ENCODE peak calls at places on chromosomes 13 and 19, in four cellular contexts. One of them, this sample, is unnamed.

GRCh38 chr19:17841371-17841809 is 6.4 kb downstream of the JAK3 start:
- DNase-seq in AG09309: no peak
- DNase-seq in AG04450: no peak
- DNase-seq in foreskin fibroblast: no peak
- DNase-seq in this sample: no peak

GRCh38 chr19:16330368-16330801 is 5.8 kb downstream of the KLF2 start:
- DNase-seq in foreskin fibroblast: peak; percentile 83
- DNase-seq in AG04450: no peak
- DNase-seq in AG09309: no peak
- DNase-seq in this sample: no peak

GRCh38 chr19:1449467-1450442 is at the start of gene APC2:
- DNase-seq in AG04450: no peak
- DNase-seq in foreskin fibroblast: no peak
- DNase-seq in AG09309: no peak
- DNase-seq in this sample: no peak

GRCh38 chr19:10269333-10270179 is 1.4 kb upstream of the ICAM1 start:
- DNase-seq in foreskin fibroblast: no peak
- DNase-seq in AG09309: no peak
- DNase-seq in AG04450: no peak
- DNase-seq in this sample: peak; percentile 28

GRCh38 chr13:42836930-42837329 is 55.5 kb downstream of the FAM216B start:
- DNase-seq in AG04450: no peak
- DNase-seq in foreskin fibroblast: peak; percentile 74
- DNase-seq in AG09309: no peak
- DNase-seq in this sample: no peak

GRCh38 chr13:50323440-50324070 is 308.3 kb downstream of the KCNRG start:
- DNase-seq in AG04450: peak; percentile 71
- DNase-seq in foreskin fibroblast: peak; percentile 86
- DNase-seq in AG09309: peak; percentile 84
- DNase-seq in this sample: peak; percentile 80

GRCh38 chr13:32647926-32648325 is 61.7 kb downstream of the PDS5B start:
- DNase-seq in AG04450: no peak
- DNase-seq in foreskin fibroblast: no peak
- DNase-seq in AG09309: no peak
- DNase-seq in this sample: no peak

GRCh38 chr13:68727165-68727564 is 1380.5 kb upstream of the ATXN8OS start:
- DNase-seq in foreskin fibroblast: no peak
- DNase-seq in AG04450: no peak
- DNase-seq in AG09309: no peak
- DNase-seq in this sample: peak; percentile 46

GRCh38 chr13:41764558-41764957 is 196.4 kb downstream of the VWA8 start:
- DNase-seq in foreskin fibroblast: no peak
- DNase-seq in AG09309: no peak
- DNase-seq in AG04450: no peak
- DNase-seq in this sample: no peak

GRCh38 chr13:74770361-74770760 is 636.2 kb upstream of the KLF12 start:
- DNase-seq in foreskin fibroblast: peak; percentile 86
- DNase-seq in AG04450: peak; percentile 46
- DNase-seq in AG09309: peak; percentile 87
- DNase-seq in this sample: peak; percentile 59

DNA sequence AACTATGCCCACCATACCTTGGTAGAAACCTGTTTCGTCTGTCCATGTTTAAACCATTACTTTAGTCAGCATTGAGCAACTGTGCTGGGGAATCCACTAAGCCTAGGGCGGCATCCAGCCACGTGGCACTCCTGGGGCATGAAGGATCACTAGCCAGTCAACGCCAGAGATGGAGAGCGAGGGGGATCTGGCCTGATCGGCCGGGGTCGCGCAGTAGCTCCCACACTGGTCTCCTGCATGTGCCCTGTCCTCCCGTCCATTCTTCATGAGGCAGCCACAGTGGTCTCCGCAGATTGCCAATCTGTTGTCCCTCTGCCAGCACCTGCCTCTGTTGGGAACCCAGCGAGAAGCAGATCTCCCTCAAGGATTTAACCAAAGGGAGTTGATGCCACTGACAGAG is 109.4 kb downstream of the DPF1 start:
- DNase-seq in foreskin fibroblast: no peak
- DNase-seq in AG04450: no peak
- DNase-seq in AG09309: no peak
- DNase-seq in this sample: no peak
- TF ChIP-seq CTCF in foreskin fibroblast: no peak
- TF ChIP-seq CTCF in AG04450: no peak
- TF ChIP-seq CTCF in AG09309: no peak
- TF ChIP-seq CTCF in this sample: no peak

GRCh38 chr19:6590458-6591319 is at the start of gene CD70:
- DNase-seq in AG09309: no peak
- DNase-seq in foreskin fibroblast: no peak
- DNase-seq in AG04450: no peak
- DNase-seq in this sample: no peak
- H3K4me3 ChIP-seq in AG09309: no peak within 1 kb of the TSS
- H3K4me3 ChIP-seq in foreskin fibroblast: no peak within 1 kb of the TSS
- H3K4me3 ChIP-seq in AG04450: no peak within 1 kb of the TSS
- H3K4me3 ChIP-seq in this sample: peak within 1 kb of the TSS; percentile 36

GRCh38 chr19:3575260-3575741 is 2.6 kb downstream of the HMG20B start:
- DNase-seq in foreskin fibroblast: no peak
- DNase-seq in AG09309: no peak
- DNase-seq in AG04450: no peak
- DNase-seq in this sample: no peak
- TF ChIP-seq CTCF in foreskin fibroblast: peak; percentile 16
- TF ChIP-seq CTCF in AG09309: peak; percentile 39
- TF ChIP-seq CTCF in AG04450: peak; percentile 27
- TF ChIP-seq CTCF in this sample: peak; percentile 34

GRCh38 chr19:11383706-11384048 is 437 bp downstream of the EPOR start:
- DNase-seq in AG04450: no peak
- DNase-seq in foreskin fibroblast: no peak
- DNase-seq in AG09309: no peak
- DNase-seq in this sample: no peak
- H3K4me3 ChIP-seq in AG04450: peak overlapping the region; percentile 48
- H3K4me3 ChIP-seq in foreskin fibroblast: peak overlapping the region; percentile 41
- H3K4me3 ChIP-seq in AG09309: no peak overlapping the region
- H3K4me3 ChIP-seq in this sample: peak overlapping the region; percentile 14

DNA sequence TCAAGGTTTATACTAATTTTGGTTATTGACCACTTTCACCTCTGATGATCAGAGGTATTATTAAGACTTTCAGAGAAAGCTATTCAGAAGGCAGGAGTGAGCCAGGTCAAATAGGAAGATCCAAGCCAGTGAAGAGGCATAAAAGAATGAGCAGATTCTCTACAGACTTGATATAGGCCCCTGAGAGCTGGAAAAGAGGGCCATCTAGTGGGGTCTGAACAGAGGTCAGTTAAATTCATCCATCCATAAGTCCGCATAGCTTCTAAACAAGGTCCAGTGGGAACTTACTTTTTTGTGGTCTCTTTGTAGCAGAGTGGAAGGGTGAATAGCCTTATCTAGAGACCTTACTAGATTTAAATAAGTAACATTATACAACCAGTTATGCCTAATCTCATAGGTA is 126.6 kb upstream of the UFM1 start:
- DNase-seq in AG04450: no peak
- DNase-seq in foreskin fibroblast: no peak
- DNase-seq in AG09309: peak; percentile 24
- DNase-seq in this sample: peak; percentile 32
- TF ChIP-seq CTCF in AG04450: peak; percentile 42
- TF ChIP-seq CTCF in foreskin fibroblast: peak; percentile 28
- TF ChIP-seq CTCF in AG09309: peak; percentile 51
- TF ChIP-seq CTCF in this sample: peak; percentile 50

GRCh38 chr19:33755314-33756020 is 41.2 kb upstream of the KCTD15 start:
- DNase-seq in AG09309: no peak
- DNase-seq in foreskin fibroblast: no peak
- DNase-seq in AG04450: no peak
- DNase-seq in this sample: no peak

GRCh38 chr19:33754361-33754760 is 42.3 kb upstream of the KCTD15 start:
- DNase-seq in AG04450: no peak
- DNase-seq in foreskin fibroblast: no peak
- DNase-seq in AG09309: no peak
- DNase-seq in this sample: no peak

GRCh38 chr19:33758541-33759013 is 38.1 kb upstream of the KCTD15 start:
- DNase-seq in foreskin fibroblast: no peak
- DNase-seq in AG09309: no peak
- DNase-seq in AG04450: no peak
- DNase-seq in this sample: no peak

GRCh38 chr19:33759356-33759755 is 37.3 kb upstream of the KCTD15 start:
- DNase-seq in AG09309: no peak
- DNase-seq in AG04450: no peak
- DNase-seq in foreskin fibroblast: no peak
- DNase-seq in this sample: no peak

GRCh38 chr19:33756177-33756576 is 40.5 kb upstream of the KCTD15 start:
- DNase-seq in AG04450: no peak
- DNase-seq in foreskin fibroblast: no peak
- DNase-seq in AG09309: no peak
- DNase-seq in this sample: no peak
- H3K4me3 ChIP-seq in AG04450: no peak overlapping the region
- H3K4me3 ChIP-seq in foreskin fibroblast: no peak overlapping the region
- H3K4me3 ChIP-seq in AG09309: no peak overlapping the region
- H3K4me3 ChIP-seq in this sample: no peak overlapping the region

GRCh38 chr19:58518261-58519086 is 1.1 kb downstream of the ZBTB45 start:
- DNase-seq in AG04450: no peak
- DNase-seq in AG09309: no peak
- DNase-seq in foreskin fibroblast: peak; percentile 5
- DNase-seq in this sample: no peak

GRCh38 chr19:58520257-58520599 is 618 bp upstream of the ZBTB45 start:
- DNase-seq in foreskin fibroblast: no peak
- DNase-seq in AG04450: no peak
- DNase-seq in AG09309: no peak
- DNase-seq in this sample: no peak

GRCh38 chr19:58516964-58517833 is 2.4 kb downstream of the ZBTB45 start:
- DNase-seq in AG09309: no peak
- DNase-seq in AG04450: no peak
- DNase-seq in foreskin fibroblast: no peak
- DNase-seq in this sample: no peak

GRCh38 chr19:58519355-58520256 is at the start of gene ZBTB45:
- DNase-seq in AG09309: peak; percentile 86
- DNase-seq in foreskin fibroblast: peak; percentile 96
- DNase-seq in AG04450: peak; percentile 92
- DNase-seq in this sample: peak; percentile 91

DNA sequence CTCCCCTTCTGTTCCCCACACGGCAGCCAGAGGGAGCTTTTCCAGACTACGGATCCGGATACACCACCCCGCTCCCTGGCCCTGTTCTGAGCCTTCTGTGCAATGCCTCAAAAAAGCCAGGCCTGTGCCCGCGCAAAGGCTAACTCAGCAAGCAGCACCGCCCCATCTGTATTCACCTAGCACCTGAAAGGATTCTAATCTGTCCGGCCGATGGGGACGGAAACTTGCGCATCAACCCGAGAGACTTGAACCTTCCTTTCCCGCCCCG is 589 bp downstream of the ZBTB45 start:
- DNase-seq in foreskin fibroblast: peak; percentile 67
- DNase-seq in AG04450: no peak
- DNase-seq in AG09309: peak; percentile 14
- DNase-seq in this sample: no peak
- TF ChIP-seq CTCF in foreskin fibroblast: peak; percentile 82
- TF ChIP-seq CTCF in AG04450: peak; percentile 85
- TF ChIP-seq CTCF in AG09309: peak; percentile 83
- TF ChIP-seq CTCF in this sample: peak; percentile 86

GRCh38 chr19:44112802-44113137 is 429 bp upstream of the ZNF225 start:
- DNase-seq in AG09309: no peak
- DNase-seq in foreskin fibroblast: no peak
- DNase-seq in AG04450: no peak
- DNase-seq in this sample: no peak
- H3K4me3 ChIP-seq in AG09309: peak overlapping the region; percentile 94
- H3K4me3 ChIP-seq in foreskin fibroblast: peak overlapping the region; percentile 97
- H3K4me3 ChIP-seq in AG04450: peak overlapping the region; percentile 91
- H3K4me3 ChIP-seq in this sample: peak overlapping the region; percentile 76